ENCODE peak calls at places on chromosomes 1 and 21, in nine cellular contexts. D is psoas muscle, W is sigmoid colon, L is gastrocnemius medialis, P is heart left ventricle, X is spleen, A is pancreas, S is transverse colon, U is left ventricle myocardium inferior. K is an unnamed sample. For H3K4me1, the result is how much of the 10 kb centered on the place peaks cover.

GRCh38 chr1:14653461-14653960 is 55.0 kb downstream of the KAZN start:
- DNase-seq in X (no peak), W (no peak), U (no peak), P (no peak), D (no peak), S (no peak), A (no peak), L (no peak), K (no peak)

GRCh38 chr1:15177710-15178166 is 24.2 kb downstream of the TMEM51 start:
- DNase-seq in X (no peak), W (no peak), U (no peak), P (no peak), S (no peak), A (no peak), D (no peak), L (no peak), K (no peak)

GRCh38 chr21:40902299-40902698 is 55.3 kb upstream of the DSCAM start:
- DNase-seq in X (no peak), P (peak), A (peak), W (no peak), U (no peak), S (no peak), L (no peak), D (no peak), K (no peak)

GRCh38 chr1:93426183-93426582 is 21.7 kb upstream of the FNBP1L start:
- DNase-seq in U (no peak), S (no peak), W (no peak), D (no peak), L (no peak), P (no peak), X (no peak), A (no peak), K (no peak)

GRCh38 chr1:28775121-28775942 is 36.6 kb upstream of the OPRD1 start:
- DNase-seq in W (peak), P (peak), L (peak), A (peak), U (peak), D (peak), S (peak), X (peak), K (peak)

GRCh38 chr1:186244825-186245224 is 130.2 kb downstream of the TPR start:
- DNase-seq in X (no peak), P (no peak), A (no peak), W (no peak), L (no peak), D (no peak), U (no peak), S (no peak), K (no peak)

GRCh38 chr1:112402682-112403643 is 6.9 kb downstream of the CTTNBP2NL start:
- DNase-seq in L (no peak), D (no peak), U (no peak), P (no peak), W (no peak), X (no peak), A (no peak), S (no peak), K (no peak)

GRCh38 chr1:56881417-56881816 is 26.8 kb downstream of the C8A start:
- DNase-seq in L (no peak), S (no peak), D (no peak), U (no peak), W (no peak), X (no peak), P (no peak), A (no peak), K (no peak)

GRCh38 chr1:248924696-248925532 is 18.9 kb downstream of the PGBD2 start:
- DNase-seq in U (no peak), S (peak), L (no peak), P (peak), X (peak), W (no peak), D (no peak), A (peak), K (peak)

GRCh38 chr1:38047603-38048146 is 1.1 kb upstream of the POU3F1 start:
- DNase-seq in A (no peak), S (no peak), X (no peak), W (no peak), L (no peak), D (no peak), U (no peak), P (no peak), K (no peak)

GRCh38 chr1:76939107-76939816 is 72.0 kb downstream of the ST6GALNAC5 start:
- DNase-seq in A (no peak), X (no peak), P (no peak), U (no peak), S (no peak), W (no peak), D (no peak), L (no peak), K (peak)

DNA sequence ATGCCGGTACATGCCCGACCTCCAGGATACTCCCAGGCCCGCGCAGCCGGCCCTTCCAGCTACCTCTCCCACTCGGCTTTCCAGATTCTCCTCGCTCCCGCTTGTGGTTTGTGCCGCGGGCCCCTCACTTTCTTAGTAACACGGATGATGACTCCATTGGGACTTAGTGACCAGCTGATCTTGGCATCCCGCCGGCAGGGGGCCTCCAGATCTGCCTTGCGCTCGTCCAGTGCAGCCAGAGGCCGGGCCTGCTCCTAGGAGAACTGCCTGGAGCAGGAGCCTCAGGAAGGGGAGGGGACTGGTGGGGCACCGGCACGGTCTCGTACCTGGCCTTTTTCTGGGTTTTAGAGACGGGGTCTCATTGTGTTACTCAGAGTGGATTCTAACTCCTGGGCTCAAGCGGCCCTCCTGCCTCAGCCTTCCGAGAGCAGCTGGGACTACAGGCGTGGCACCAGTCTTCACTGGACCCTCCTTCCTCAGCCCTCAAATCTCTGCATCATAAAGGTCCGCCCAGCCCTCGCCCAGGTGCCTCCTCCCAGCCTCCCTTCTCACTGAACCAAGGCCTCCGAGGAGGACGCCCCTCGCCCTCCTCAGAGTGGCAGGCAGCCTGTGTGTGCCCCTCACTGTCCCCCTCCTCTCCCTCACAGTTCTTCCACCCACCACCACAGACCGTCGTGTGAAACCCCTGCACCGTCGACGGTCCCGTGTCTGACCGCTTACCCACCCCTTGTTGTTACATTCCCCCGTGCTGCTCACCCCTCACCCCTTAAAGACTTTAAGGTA is 78.6 kb downstream of the SLC25A24 start:
- DNase-seq in A (no peak), W (no peak), U (peak), S (no peak), X (no peak), L (no peak), P (peak), D (peak), K (no peak)
- TF ChIP-seq CTCF in A (no peak), W (no peak), U (peak), S (no peak), X (no peak), L (no peak), P (no peak), D (no peak), K (no peak)

DNA sequence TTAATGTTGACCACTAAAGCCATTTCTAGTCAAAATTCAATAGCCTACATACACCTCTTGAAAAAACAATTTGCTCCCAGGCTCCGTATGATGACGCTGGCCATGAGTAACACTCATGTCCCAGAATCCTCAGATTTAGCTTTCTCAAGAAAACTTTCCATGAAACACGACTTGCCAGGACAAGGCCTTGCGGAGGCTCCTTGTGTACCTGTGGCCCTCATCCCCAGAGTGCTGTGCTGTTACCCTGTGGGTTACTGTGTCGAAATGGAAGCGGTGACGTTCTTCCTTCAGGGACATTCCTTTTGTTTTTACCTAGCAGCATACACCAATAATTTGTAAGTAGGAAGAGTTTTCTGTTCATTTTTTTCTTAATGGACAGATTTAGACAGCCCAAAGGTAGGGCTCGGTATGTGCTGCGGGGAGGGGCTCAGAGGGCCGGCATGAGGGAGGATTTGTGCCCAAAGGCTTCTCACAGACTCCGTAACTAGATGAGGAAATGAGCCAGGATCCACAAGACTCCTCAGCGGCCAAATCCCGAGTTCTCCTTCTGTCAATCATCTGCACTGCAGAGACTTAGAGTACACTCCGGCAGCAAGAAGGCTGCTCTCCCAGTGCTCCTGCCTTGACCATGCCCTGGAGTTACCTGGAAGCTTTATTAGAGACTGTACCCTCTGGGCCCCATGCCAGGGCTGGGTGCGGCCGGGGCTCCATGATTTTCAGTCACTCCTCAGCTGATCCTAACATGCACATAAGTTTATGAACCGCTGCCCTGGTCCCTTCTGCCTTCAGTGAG is 17.8 kb downstream of the GNG12 start:
- DNase-seq in U (no peak), D (no peak), L (no peak), W (no peak), X (no peak), A (no peak), P (no peak), S (peak), K (peak)
- H3K4me1 ChIP-seq in U (half or more), D (under half), L (under half), W (under half), X (under half), A (under half), P (under half), S (under half), K (under half)

GRCh38 chr1:16905112-16905855 is 9.5 kb downstream of the RNU1-2 start:
- DNase-seq in W (peak), U (no peak), D (no peak), L (no peak), P (no peak), X (no peak), S (peak), A (no peak), K (peak)

GRCh38 chr1:16903054-16903453 is 7.3 kb downstream of the RNU1-2 start:
- DNase-seq in W (peak), S (no peak), X (no peak), L (no peak), A (no peak), P (no peak), D (no peak), U (no peak), K (no peak)

GRCh38 chr1:16905856-16906702 is 10.3 kb downstream of the RNU1-2 start:
- DNase-seq in L (no peak), X (no peak), S (no peak), W (no peak), P (no peak), D (no peak), A (no peak), U (no peak), K (no peak)

GRCh38 chr1:16904560-16905111 is 8.9 kb downstream of the RNU1-2 start:
- DNase-seq in S (peak), W (peak), D (peak), U (peak), P (peak), X (peak), L (peak), A (peak), K (peak)

GRCh38 chr1:16903458-16903796 is 7.6 kb downstream of the RNU1-2 start:
- DNase-seq in W (no peak), S (no peak), P (no peak), D (no peak), X (no peak), A (no peak), L (no peak), U (no peak), K (no peak)
- H3K4me3 ChIP-seq in W (peak), S (no peak), P (peak), D (peak), X (peak), A (peak), L (peak), U (peak), K (no peak)

DNA sequence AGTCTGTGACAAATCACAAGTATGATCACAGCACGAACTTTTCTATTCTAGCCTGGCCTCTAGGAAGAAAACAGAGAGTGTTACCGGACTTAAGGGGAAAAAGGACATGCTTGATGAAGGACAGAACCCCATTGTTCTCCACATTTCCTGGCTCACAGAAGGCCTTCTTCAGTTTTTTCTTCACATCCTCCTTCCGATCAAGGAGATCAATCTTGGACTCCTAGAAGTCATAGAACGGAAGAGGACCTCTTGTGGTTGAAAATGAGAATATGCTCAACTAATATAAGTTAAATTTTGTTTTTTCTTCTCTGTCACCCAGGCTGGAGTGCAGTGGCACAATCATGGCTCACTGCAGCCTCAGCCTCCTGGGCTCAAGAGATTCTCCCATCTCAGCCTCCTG is 30.3 kb downstream of the YARS1 start:
- DNase-seq in A (no peak), X (no peak), P (no peak), D (no peak), S (no peak), U (no peak), L (no peak), W (no peak), K (no peak)
- TF ChIP-seq CTCF in A (no peak), X (no peak), P (no peak), D (no peak), S (no peak), U (peak), L (no peak), W (no peak), K (no peak)

GRCh38 chr1:39122056-39122455 is 82.4 kb upstream of the MACF1 start:
- DNase-seq in S (no peak), D (no peak), X (no peak), P (no peak), A (no peak), U (no peak), W (no peak), L (no peak), K (no peak)
- H3K4me1 ChIP-seq in S (under half), D (under half), X (under half), P (under half), A (under half), U (under half), W (under half), L (under half), K (under half)

GRCh38 chr1:247407180-247407616 is 8.8 kb upstream of the NLRP3 start:
- DNase-seq in S (peak), U (peak), W (peak), L (no peak), X (peak), P (no peak), D (no peak), A (no peak), K (peak)
- H3K4me3 ChIP-seq in S (no peak), U (no peak), W (no peak), L (no peak), X (no peak), P (no peak), D (no peak), A (no peak), K (no peak)

GRCh38 chr21:44752701-44753235 is 41.4 kb upstream of the TSPEAR start:
- DNase-seq in P (no peak), D (no peak), A (no peak), W (no peak), L (no peak), S (no peak), X (no peak), U (no peak), K (no peak)
- TF ChIP-seq CTCF in P (no peak), D (no peak), A (no peak), W (no peak), L (no peak), S (no peak), X (no peak), U (peak), K (no peak)

GRCh38 chr1:21935393-21935804 is 1.7 kb downstream of the HSPG2 start:
- DNase-seq in L (no peak), S (no peak), D (no peak), W (no peak), X (no peak), U (no peak), A (no peak), P (no peak), K (no peak)

GRCh38 chr1:21936366-21937031 is 611 bp downstream of the HSPG2 start:
- DNase-seq in S (peak), L (no peak), P (no peak), U (no peak), A (no peak), W (peak), X (peak), D (peak), K (peak)

GRCh38 chr1:21937372-21938121 is 437 bp upstream of the HSPG2 start:
- DNase-seq in W (peak), D (peak), P (peak), X (peak), S (peak), L (peak), A (peak), U (peak), K (peak)

GRCh38 chr1:21937034-21937371 is at the start of gene HSPG2:
- DNase-seq in D (no peak), W (no peak), U (no peak), S (no peak), L (no peak), A (no peak), X (no peak), P (no peak), K (no peak)

GRCh38 chr1:21935891-21936365 is 1.2 kb downstream of the HSPG2 start:
- DNase-seq in L (no peak), D (no peak), A (no peak), X (no peak), U (no peak), P (no peak), W (peak), S (peak), K (peak)
- H3K4me1 ChIP-seq in L (half or more), D (half or more), A (under half), X (half or more), U (half or more), P (half or more), W (under half), S (half or more), K (half or more)

DNA sequence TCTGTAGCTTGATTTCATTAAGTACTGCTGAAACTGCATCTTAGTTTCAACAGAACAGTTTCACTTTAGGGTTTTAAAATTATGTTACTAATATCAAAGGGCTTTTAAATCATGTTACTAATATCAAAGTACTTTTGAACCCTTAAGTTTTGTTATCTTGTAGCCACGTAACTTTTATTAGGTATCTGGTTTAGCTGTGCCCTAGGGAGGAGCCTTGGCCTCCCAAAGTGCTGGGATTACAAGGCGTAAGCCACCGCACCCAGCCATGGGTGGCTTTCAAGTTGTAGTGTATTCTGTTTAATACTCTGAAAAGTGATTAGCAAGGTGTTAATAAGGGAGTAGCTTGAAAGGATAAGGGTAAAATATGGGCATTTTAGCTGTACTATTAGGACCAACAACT is 2.0 kb downstream of the KDM4A start:
- DNase-seq in W (no peak), P (no peak), X (peak), A (no peak), U (no peak), D (no peak), S (peak), L (no peak), K (no peak)
- H3K4me3 ChIP-seq in W (no peak), P (no peak), X (no peak), A (no peak), U (peak), D (peak), S (no peak), L (no peak), K (no peak)

K was measured in mucosa of descending colon.